ENCODE peak calls at places on chromosome 16, in five cellular contexts. One of them, this sample, is unnamed.

GRCh38 chr16:79170565-79171242 is 429.8 kb downstream of the MAF start:
- DNase-seq in GM23248: peak
- DNase-seq in neuronal stem cell: no peak
- DNase-seq in mammary epithelial cell: no peak
- DNase-seq in endodermal cell: peak
- DNase-seq in this sample: no peak

GRCh38 chr16:85313541-85314208 is 201.4 kb upstream of the CIBAR2 start:
- DNase-seq in GM23248: peak
- DNase-seq in neuronal stem cell: no peak
- DNase-seq in mammary epithelial cell: peak
- DNase-seq in endodermal cell: no peak
- DNase-seq in this sample: peak

GRCh38 chr16:89523680-89524344 is 15.6 kb downstream of the SPG7 start:
- DNase-seq in GM23248: no peak
- DNase-seq in neuronal stem cell: no peak
- DNase-seq in mammary epithelial cell: no peak
- DNase-seq in endodermal cell: no peak
- DNase-seq in this sample: no peak

GRCh38 chr16:54402270-54402669 is 115.7 kb upstream of the IRX3 start:
- DNase-seq in GM23248: peak
- DNase-seq in neuronal stem cell: no peak
- DNase-seq in mammary epithelial cell: no peak
- DNase-seq in endodermal cell: peak
- DNase-seq in this sample: no peak

GRCh38 chr16:84840687-84841627 is 21.2 kb downstream of the CRISPLD2 start:
- DNase-seq in GM23248: no peak
- DNase-seq in neuronal stem cell: no peak
- DNase-seq in mammary epithelial cell: no peak
- DNase-seq in endodermal cell: no peak
- DNase-seq in this sample: no peak

GRCh38 chr16:27547134-27547533 is 2.6 kb downstream of the GTF3C1 start:
- DNase-seq in GM23248: peak
- DNase-seq in neuronal stem cell: no peak
- DNase-seq in mammary epithelial cell: peak
- DNase-seq in endodermal cell: no peak
- DNase-seq in this sample: peak

GRCh38 chr16:81366316-81366932 is 51.7 kb downstream of the GAN start:
- DNase-seq in GM23248: peak
- DNase-seq in neuronal stem cell: peak
- DNase-seq in mammary epithelial cell: peak
- DNase-seq in endodermal cell: no peak
- DNase-seq in this sample: peak

GRCh38 chr16:49452568-49452967 is 79.0 kb downstream of the C16orf78 start:
- DNase-seq in GM23248: no peak
- DNase-seq in neuronal stem cell: no peak
- DNase-seq in mammary epithelial cell: no peak
- DNase-seq in endodermal cell: peak
- DNase-seq in this sample: no peak

GRCh38 chr16:28324235-28324886 is 32.0 kb downstream of the SBK1 start:
- DNase-seq in GM23248: no peak
- DNase-seq in neuronal stem cell: no peak
- DNase-seq in mammary epithelial cell: no peak
- DNase-seq in endodermal cell: no peak
- DNase-seq in this sample: no peak

GRCh38 chr16:88973415-88974050 is 3.5 kb downstream of the CBFA2T3 start:
- DNase-seq in GM23248: no peak
- DNase-seq in neuronal stem cell: no peak
- DNase-seq in mammary epithelial cell: no peak
- DNase-seq in endodermal cell: no peak
- DNase-seq in this sample: no peak

GRCh38 chr16:88943741-88944140 is 33.3 kb downstream of the CBFA2T3 start:
- DNase-seq in GM23248: no peak
- DNase-seq in neuronal stem cell: no peak
- DNase-seq in mammary epithelial cell: no peak
- DNase-seq in endodermal cell: no peak
- DNase-seq in this sample: no peak

GRCh38 chr16:12258806-12259205 is 282.3 kb downstream of the SNX29 start:
- DNase-seq in GM23248: no peak
- DNase-seq in neuronal stem cell: no peak
- DNase-seq in mammary epithelial cell: no peak
- DNase-seq in endodermal cell: no peak
- DNase-seq in this sample: no peak

GRCh38 chr16:64865037-64865696 is 256.7 kb downstream of the CDH11 start:
- DNase-seq in GM23248: peak
- DNase-seq in neuronal stem cell: no peak
- DNase-seq in mammary epithelial cell: no peak
- DNase-seq in endodermal cell: no peak
- DNase-seq in this sample: no peak
- H3K4me3 ChIP-seq in GM23248: peak
- H3K4me3 ChIP-seq in neuronal stem cell: no peak
- H3K4me3 ChIP-seq in mammary epithelial cell: no peak
- H3K4me3 ChIP-seq in endodermal cell: no peak
- H3K4me3 ChIP-seq in this sample: no peak

DNA sequence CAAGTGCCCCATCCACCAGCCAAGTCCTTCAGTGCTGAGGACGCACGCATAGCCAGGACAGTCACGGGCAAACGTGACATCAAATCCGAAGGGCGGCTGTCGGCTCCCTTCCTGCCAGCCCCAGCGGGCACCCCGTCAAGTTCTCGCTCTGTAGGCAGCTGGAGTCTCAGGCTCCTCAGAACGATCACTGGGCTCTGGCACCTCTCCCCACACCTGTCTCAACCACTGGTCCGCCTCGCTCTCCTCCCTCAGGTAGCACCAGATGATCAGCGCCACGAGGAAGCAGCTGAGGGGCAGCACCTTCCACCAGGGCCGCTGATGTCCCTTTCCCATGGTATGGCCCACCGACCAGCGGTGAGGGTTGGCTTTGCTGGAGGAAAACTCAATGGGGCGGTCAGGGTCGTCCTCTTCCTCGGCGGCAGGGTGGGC is 422 bp downstream of the UQCC4 start:
- DNase-seq in GM23248: peak
- DNase-seq in neuronal stem cell: no peak
- DNase-seq in mammary epithelial cell: no peak
- DNase-seq in endodermal cell: no peak
- DNase-seq in this sample: peak
- H3K9ac ChIP-seq in GM23248: peak
- H3K9ac ChIP-seq in neuronal stem cell: peak
- H3K9ac ChIP-seq in mammary epithelial cell: peak
- H3K9ac ChIP-seq in endodermal cell: peak
- H3K9ac ChIP-seq in this sample: peak

GRCh38 chr16:56357291-56357764 is 68.0 kb downstream of the AMFR start:
- DNase-seq in GM23248: peak
- DNase-seq in neuronal stem cell: no peak
- DNase-seq in mammary epithelial cell: peak
- DNase-seq in endodermal cell: peak
- DNase-seq in this sample: peak
- H3K4me3 ChIP-seq in GM23248: peak
- H3K4me3 ChIP-seq in neuronal stem cell: no peak
- H3K4me3 ChIP-seq in mammary epithelial cell: no peak
- H3K4me3 ChIP-seq in endodermal cell: no peak
- H3K4me3 ChIP-seq in this sample: peak

GRCh38 chr16:2457267-2457666 is 2.6 kb upstream of the TEDC2 start:
- DNase-seq in GM23248: no peak
- DNase-seq in neuronal stem cell: no peak
- DNase-seq in mammary epithelial cell: no peak
- DNase-seq in endodermal cell: no peak
- DNase-seq in this sample: no peak

GRCh38 chr16:2460391-2460713 is 443 bp downstream of the TEDC2 start:
- DNase-seq in GM23248: no peak
- DNase-seq in neuronal stem cell: no peak
- DNase-seq in mammary epithelial cell: no peak
- DNase-seq in endodermal cell: no peak
- DNase-seq in this sample: no peak

GRCh38 chr16:2457946-2458345 is 2.0 kb upstream of the TEDC2 start:
- DNase-seq in GM23248: no peak
- DNase-seq in neuronal stem cell: no peak
- DNase-seq in mammary epithelial cell: no peak
- DNase-seq in endodermal cell: no peak
- DNase-seq in this sample: no peak

GRCh38 chr16:2459647-2460390 is at the start of gene TEDC2:
- DNase-seq in GM23248: peak
- DNase-seq in neuronal stem cell: peak
- DNase-seq in mammary epithelial cell: peak
- DNase-seq in endodermal cell: peak
- DNase-seq in this sample: peak

GRCh38 chr16:2458887-2459646 is 842 bp upstream of the TEDC2 start:
- DNase-seq in GM23248: no peak
- DNase-seq in neuronal stem cell: no peak
- DNase-seq in mammary epithelial cell: no peak
- DNase-seq in endodermal cell: peak
- DNase-seq in this sample: no peak
- H3K9ac ChIP-seq in GM23248: peak
- H3K9ac ChIP-seq in neuronal stem cell: peak
- H3K9ac ChIP-seq in mammary epithelial cell: no peak
- H3K9ac ChIP-seq in endodermal cell: peak
- H3K9ac ChIP-seq in this sample: peak

DNA sequence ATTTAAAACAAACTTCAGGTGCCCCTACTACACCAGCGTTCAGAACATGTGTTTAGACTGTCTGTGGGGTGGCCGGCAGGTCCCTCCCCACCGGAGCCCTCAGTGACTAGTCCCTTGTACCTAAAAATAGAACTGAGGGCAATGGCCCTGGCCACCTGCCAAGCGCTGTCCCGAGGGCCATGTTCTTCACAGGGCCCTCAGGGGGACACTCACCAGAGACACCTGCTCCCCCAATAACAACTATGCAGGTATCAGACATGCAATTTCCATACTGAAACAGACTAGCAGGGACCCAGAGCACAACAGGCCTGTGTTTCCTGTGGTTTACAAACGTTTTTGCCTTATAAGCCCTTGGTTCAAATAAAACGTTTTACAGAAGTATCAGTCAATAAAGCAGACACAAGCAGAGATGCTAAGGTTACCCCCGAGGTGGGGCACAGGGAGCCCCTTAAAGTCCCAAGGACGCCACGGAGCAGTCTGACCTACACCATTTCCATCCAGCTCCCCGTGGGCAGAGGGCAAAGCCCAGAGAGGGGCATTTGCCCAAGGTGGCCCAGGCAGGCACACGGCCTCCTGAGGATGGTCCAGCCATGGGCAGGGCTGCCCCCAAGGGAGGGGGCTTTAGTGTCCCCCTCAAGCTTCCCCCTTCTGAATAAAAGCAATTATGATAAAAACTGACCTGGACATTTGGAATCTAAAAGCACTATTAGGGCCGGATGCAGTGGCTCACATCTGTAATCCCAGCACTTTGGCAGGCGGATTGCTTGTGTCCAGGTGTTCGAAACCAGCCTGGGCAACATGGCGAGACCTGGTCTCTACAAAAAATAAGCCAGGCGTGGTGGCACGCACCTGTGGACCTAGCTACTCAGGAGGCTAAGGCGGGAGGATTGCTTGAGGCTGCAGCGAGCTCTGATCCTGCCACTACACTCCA is 896 bp upstream of the MYLK3 start:
- DNase-seq in GM23248: no peak
- DNase-seq in neuronal stem cell: no peak
- DNase-seq in mammary epithelial cell: no peak
- DNase-seq in endodermal cell: peak
- DNase-seq in this sample: no peak
- H3K4me3 ChIP-seq in GM23248: no peak
- H3K4me3 ChIP-seq in neuronal stem cell: no peak
- H3K4me3 ChIP-seq in mammary epithelial cell: no peak
- H3K4me3 ChIP-seq in endodermal cell: no peak
- H3K4me3 ChIP-seq in this sample: no peak

DNA sequence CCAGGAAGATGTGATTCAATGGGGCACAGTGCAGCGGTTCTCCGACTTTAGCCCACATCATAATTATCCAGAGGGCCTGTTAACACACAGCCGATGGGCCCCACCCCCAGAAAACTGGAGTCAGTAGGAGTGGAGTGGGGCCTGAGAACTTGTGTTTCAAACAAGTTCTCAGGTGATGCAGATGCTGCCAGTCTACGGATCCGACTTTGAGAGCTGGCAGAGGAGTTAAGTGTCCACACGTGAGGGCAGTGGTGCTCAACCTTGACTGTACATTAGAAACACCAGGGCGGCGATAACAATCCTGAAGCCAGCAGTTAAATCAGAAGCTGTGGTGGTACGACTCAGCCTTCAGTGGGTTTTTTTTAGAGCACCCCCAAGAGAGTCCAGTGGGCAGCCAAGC is 75.0 kb downstream of the GPRC5B start:
- DNase-seq in GM23248: no peak
- DNase-seq in neuronal stem cell: no peak
- DNase-seq in mammary epithelial cell: no peak
- DNase-seq in endodermal cell: no peak
- DNase-seq in this sample: no peak
- H3K9ac ChIP-seq in GM23248: no peak
- H3K9ac ChIP-seq in neuronal stem cell: no peak
- H3K9ac ChIP-seq in mammary epithelial cell: no peak
- H3K9ac ChIP-seq in endodermal cell: no peak
- H3K9ac ChIP-seq in this sample: no peak

This sample was measured in adipocyte.